ENCODE peak calls at places on chromosomes 16 and 17, in eight cellular contexts. One of them, this sample, is unnamed. For H3K4me1, the result is how much of the 10 kb centered on the place peaks cover.

GRCh38 chr17:43679911-43680310 is 18.2 kb upstream of the MEOX1 start:
- DNase-seq in fibroblast of lung: no peak
- DNase-seq in colonic mucosa: no peak
- DNase-seq in tibial artery: no peak
- DNase-seq in stomach: no peak
- DNase-seq in HepG2: no peak
- DNase-seq in cardiac muscle cell: no peak
- DNase-seq in spleen: no peak
- DNase-seq in this sample: no peak

GRCh38 chr17:17581509-17581908 is 10.0 kb downstream of the PEMT start:
- DNase-seq in colonic mucosa: no peak
- DNase-seq in HepG2: no peak
- DNase-seq in stomach: no peak
- DNase-seq in spleen: no peak
- DNase-seq in cardiac muscle cell: no peak
- DNase-seq in tibial artery: no peak
- DNase-seq in fibroblast of lung: no peak
- DNase-seq in this sample: no peak

GRCh38 chr16:79283578-79283977 is 317.0 kb downstream of the MAF start:
- DNase-seq in tibial artery: no peak
- DNase-seq in HepG2: no peak
- DNase-seq in fibroblast of lung: no peak
- DNase-seq in colonic mucosa: no peak
- DNase-seq in spleen: no peak
- DNase-seq in stomach: no peak
- DNase-seq in cardiac muscle cell: no peak
- DNase-seq in this sample: no peak

GRCh38 chr16:89828199-89828869 is at the start of gene SPIRE2:
- DNase-seq in stomach: peak
- DNase-seq in tibial artery: peak
- DNase-seq in colonic mucosa: peak
- DNase-seq in fibroblast of lung: peak
- DNase-seq in HepG2: no peak
- DNase-seq in cardiac muscle cell: peak
- DNase-seq in spleen: peak
- DNase-seq in this sample: peak

GRCh38 chr17:45246861-45247428 is 14.9 kb downstream of the SPATA32 start:
- DNase-seq in cardiac muscle cell: peak
- DNase-seq in stomach: no peak
- DNase-seq in colonic mucosa: no peak
- DNase-seq in fibroblast of lung: peak
- DNase-seq in HepG2: no peak
- DNase-seq in tibial artery: no peak
- DNase-seq in spleen: peak
- DNase-seq in this sample: peak

GRCh38 chr16:85045641-85046471 is 18.3 kb downstream of the KIAA0513 start:
- DNase-seq in HepG2: no peak
- DNase-seq in colonic mucosa: no peak
- DNase-seq in cardiac muscle cell: no peak
- DNase-seq in spleen: no peak
- DNase-seq in stomach: no peak
- DNase-seq in tibial artery: no peak
- DNase-seq in fibroblast of lung: no peak
- DNase-seq in this sample: no peak

GRCh38 chr16:87996962-87997880 is 46.0 kb downstream of the BANP start:
- DNase-seq in fibroblast of lung: no peak
- DNase-seq in cardiac muscle cell: no peak
- DNase-seq in tibial artery: peak
- DNase-seq in spleen: no peak
- DNase-seq in stomach: no peak
- DNase-seq in colonic mucosa: no peak
- DNase-seq in HepG2: no peak
- DNase-seq in this sample: no peak

GRCh38 chr17:27224526-27225315 is 69.2 kb upstream of the WSB1 start:
- DNase-seq in cardiac muscle cell: no peak
- DNase-seq in tibial artery: no peak
- DNase-seq in fibroblast of lung: peak
- DNase-seq in spleen: no peak
- DNase-seq in colonic mucosa: no peak
- DNase-seq in HepG2: no peak
- DNase-seq in stomach: no peak
- DNase-seq in this sample: no peak

GRCh38 chr16:51048544-51048943 is 102.5 kb downstream of the SALL1 start:
- DNase-seq in cardiac muscle cell: no peak
- DNase-seq in spleen: no peak
- DNase-seq in HepG2: no peak
- DNase-seq in stomach: no peak
- DNase-seq in tibial artery: no peak
- DNase-seq in fibroblast of lung: peak
- DNase-seq in colonic mucosa: no peak
- DNase-seq in this sample: no peak

GRCh38 chr16:73527191-73527590 is 479.3 kb upstream of the ZFHX3 start:
- DNase-seq in colonic mucosa: no peak
- DNase-seq in cardiac muscle cell: no peak
- DNase-seq in spleen: no peak
- DNase-seq in fibroblast of lung: no peak
- DNase-seq in stomach: no peak
- DNase-seq in tibial artery: no peak
- DNase-seq in HepG2: no peak
- DNase-seq in this sample: no peak

GRCh38 chr16:70495425-70496182 is 27.8 kb downstream of the COG4 start:
- DNase-seq in HepG2: no peak
- DNase-seq in spleen: no peak
- DNase-seq in colonic mucosa: no peak
- DNase-seq in cardiac muscle cell: no peak
- DNase-seq in tibial artery: no peak
- DNase-seq in fibroblast of lung: no peak
- DNase-seq in stomach: no peak
- DNase-seq in this sample: no peak

GRCh38 chr16:54361813-54362212 is 75.2 kb upstream of the IRX3 start:
- DNase-seq in colonic mucosa: no peak
- DNase-seq in tibial artery: no peak
- DNase-seq in spleen: no peak
- DNase-seq in fibroblast of lung: no peak
- DNase-seq in cardiac muscle cell: no peak
- DNase-seq in stomach: no peak
- DNase-seq in HepG2: no peak
- DNase-seq in this sample: peak
- TF ChIP-seq CTCF in colonic mucosa: no peak
- TF ChIP-seq CTCF in tibial artery: no peak
- TF ChIP-seq CTCF in spleen: no peak
- TF ChIP-seq CTCF in fibroblast of lung: peak
- TF ChIP-seq CTCF in cardiac muscle cell: peak
- TF ChIP-seq CTCF in stomach: no peak
- TF ChIP-seq CTCF in HepG2: no peak
- TF ChIP-seq CTCF in this sample: peak

GRCh38 chr16:18782697-18783429 is 7.3 kb downstream of the RPS15A start:
- DNase-seq in cardiac muscle cell: no peak
- DNase-seq in colonic mucosa: no peak
- DNase-seq in tibial artery: no peak
- DNase-seq in spleen: no peak
- DNase-seq in HepG2: no peak
- DNase-seq in fibroblast of lung: no peak
- DNase-seq in stomach: no peak
- DNase-seq in this sample: no peak

GRCh38 chr16:18789515-18789849 is 652 bp downstream of the RPS15A start:
- DNase-seq in cardiac muscle cell: no peak
- DNase-seq in stomach: no peak
- DNase-seq in HepG2: no peak
- DNase-seq in fibroblast of lung: no peak
- DNase-seq in colonic mucosa: no peak
- DNase-seq in tibial artery: no peak
- DNase-seq in spleen: no peak
- DNase-seq in this sample: no peak

GRCh38 chr16:18783430-18784341 is 6.4 kb downstream of the RPS15A start:
- DNase-seq in stomach: no peak
- DNase-seq in spleen: no peak
- DNase-seq in HepG2: no peak
- DNase-seq in cardiac muscle cell: no peak
- DNase-seq in colonic mucosa: no peak
- DNase-seq in fibroblast of lung: no peak
- DNase-seq in tibial artery: no peak
- DNase-seq in this sample: no peak

GRCh38 chr16:18788828-18789514 is 1.2 kb downstream of the RPS15A start:
- DNase-seq in spleen: no peak
- DNase-seq in HepG2: no peak
- DNase-seq in cardiac muscle cell: no peak
- DNase-seq in tibial artery: no peak
- DNase-seq in colonic mucosa: peak
- DNase-seq in stomach: no peak
- DNase-seq in fibroblast of lung: peak
- DNase-seq in this sample: no peak

DNA sequence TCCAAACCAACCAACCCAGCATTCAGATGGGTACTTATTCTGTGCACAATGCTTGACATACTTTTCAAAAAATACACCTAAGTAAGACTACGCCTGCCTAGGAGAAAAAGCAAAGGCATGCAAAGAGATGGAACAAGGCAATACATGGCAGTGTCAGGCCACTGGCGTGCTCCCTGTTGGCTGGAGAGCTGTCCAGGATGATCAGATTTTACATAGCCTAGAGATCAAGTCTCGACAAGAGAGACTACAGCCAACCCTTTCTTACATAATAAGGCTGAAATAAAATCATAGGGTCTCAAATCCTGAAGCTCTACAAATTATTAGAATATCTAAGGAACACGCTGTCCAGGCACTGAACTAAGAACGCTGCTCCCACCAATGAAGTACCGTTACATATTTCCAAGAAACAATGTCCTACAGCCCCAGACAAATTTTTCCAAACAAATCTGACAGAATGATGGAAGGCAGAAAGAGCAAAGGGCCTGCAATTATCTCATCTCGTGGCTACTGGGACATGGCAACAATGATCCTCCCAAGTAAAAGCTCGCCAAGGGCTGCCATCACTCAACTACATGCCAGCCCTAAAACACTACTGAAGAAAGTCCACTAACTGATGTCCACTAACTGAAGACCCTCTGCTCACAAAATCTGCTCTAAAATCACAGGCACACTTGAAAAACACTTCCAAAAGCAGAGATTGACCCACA is 5.1 kb downstream of the RPS15A start:
- DNase-seq in stomach: no peak
- DNase-seq in spleen: no peak
- DNase-seq in tibial artery: no peak
- DNase-seq in fibroblast of lung: peak
- DNase-seq in HepG2: no peak
- DNase-seq in cardiac muscle cell: no peak
- DNase-seq in colonic mucosa: no peak
- DNase-seq in this sample: no peak
- H3K4me1 ChIP-seq in stomach: under half
- H3K4me1 ChIP-seq in spleen: half or more
- H3K4me1 ChIP-seq in tibial artery: under half
- H3K4me1 ChIP-seq in fibroblast of lung: under half
- H3K4me1 ChIP-seq in HepG2: half or more
- H3K4me1 ChIP-seq in cardiac muscle cell: under half
- H3K4me1 ChIP-seq in colonic mucosa: under half
- H3K4me1 ChIP-seq in this sample: under half

GRCh38 chr16:14071576-14072271 is 605 bp downstream of the MRTFB start:
- DNase-seq in tibial artery: no peak
- DNase-seq in cardiac muscle cell: no peak
- DNase-seq in HepG2: peak
- DNase-seq in fibroblast of lung: peak
- DNase-seq in colonic mucosa: no peak
- DNase-seq in spleen: peak
- DNase-seq in stomach: no peak
- DNase-seq in this sample: peak
- H3K27ac ChIP-seq in tibial artery: peak
- H3K27ac ChIP-seq in cardiac muscle cell: peak
- H3K27ac ChIP-seq in HepG2: peak
- H3K27ac ChIP-seq in fibroblast of lung: peak
- H3K27ac ChIP-seq in colonic mucosa: peak
- H3K27ac ChIP-seq in spleen: peak
- H3K27ac ChIP-seq in stomach: peak
- H3K27ac ChIP-seq in this sample: peak

GRCh38 chr16:27890006-27890405 is 173.5 kb downstream of the GSG1L start:
- DNase-seq in HepG2: no peak
- DNase-seq in tibial artery: no peak
- DNase-seq in spleen: no peak
- DNase-seq in colonic mucosa: no peak
- DNase-seq in fibroblast of lung: no peak
- DNase-seq in cardiac muscle cell: no peak
- DNase-seq in stomach: no peak
- DNase-seq in this sample: no peak

GRCh38 chr16:27894441-27894840 is 169.1 kb downstream of the GSG1L start:
- DNase-seq in tibial artery: no peak
- DNase-seq in stomach: no peak
- DNase-seq in spleen: no peak
- DNase-seq in cardiac muscle cell: no peak
- DNase-seq in fibroblast of lung: no peak
- DNase-seq in HepG2: no peak
- DNase-seq in colonic mucosa: no peak
- DNase-seq in this sample: no peak

GRCh38 chr16:27890866-27891265 is 172.6 kb downstream of the GSG1L start:
- DNase-seq in tibial artery: no peak
- DNase-seq in colonic mucosa: no peak
- DNase-seq in stomach: no peak
- DNase-seq in cardiac muscle cell: no peak
- DNase-seq in fibroblast of lung: no peak
- DNase-seq in HepG2: no peak
- DNase-seq in spleen: no peak
- DNase-seq in this sample: no peak

GRCh38 chr16:27892879-27893278 is 170.6 kb downstream of the GSG1L start:
- DNase-seq in stomach: no peak
- DNase-seq in cardiac muscle cell: no peak
- DNase-seq in fibroblast of lung: peak
- DNase-seq in HepG2: no peak
- DNase-seq in colonic mucosa: no peak
- DNase-seq in tibial artery: no peak
- DNase-seq in spleen: no peak
- DNase-seq in this sample: no peak
- TF ChIP-seq CTCF in stomach: no peak
- TF ChIP-seq CTCF in cardiac muscle cell: no peak
- TF ChIP-seq CTCF in fibroblast of lung: no peak
- TF ChIP-seq CTCF in HepG2: no peak
- TF ChIP-seq CTCF in colonic mucosa: no peak
- TF ChIP-seq CTCF in tibial artery: no peak
- TF ChIP-seq CTCF in spleen: no peak
- TF ChIP-seq CTCF in this sample: no peak

GRCh38 chr17:19752216-19753048 is 4.3 kb upstream of the ALDH3A1 start:
- DNase-seq in cardiac muscle cell: no peak
- DNase-seq in stomach: no peak
- DNase-seq in HepG2: no peak
- DNase-seq in tibial artery: no peak
- DNase-seq in spleen: peak
- DNase-seq in fibroblast of lung: no peak
- DNase-seq in colonic mucosa: no peak
- DNase-seq in this sample: no peak

GRCh38 chr17:19755392-19755791 is 7.3 kb upstream of the ALDH3A1 start:
- DNase-seq in stomach: no peak
- DNase-seq in tibial artery: no peak
- DNase-seq in colonic mucosa: peak
- DNase-seq in fibroblast of lung: no peak
- DNase-seq in HepG2: no peak
- DNase-seq in cardiac muscle cell: no peak
- DNase-seq in spleen: peak
- DNase-seq in this sample: no peak

GRCh38 chr17:19753049-19753444 is 4.9 kb upstream of the ALDH3A1 start:
- DNase-seq in tibial artery: peak
- DNase-seq in colonic mucosa: peak
- DNase-seq in cardiac muscle cell: no peak
- DNase-seq in stomach: peak
- DNase-seq in HepG2: no peak
- DNase-seq in fibroblast of lung: peak
- DNase-seq in spleen: peak
- DNase-seq in this sample: no peak

GRCh38 chr17:19755821-19756510 is 7.9 kb upstream of the ALDH3A1 start:
- DNase-seq in tibial artery: peak
- DNase-seq in cardiac muscle cell: no peak
- DNase-seq in fibroblast of lung: no peak
- DNase-seq in spleen: peak
- DNase-seq in stomach: no peak
- DNase-seq in colonic mucosa: peak
- DNase-seq in HepG2: no peak
- DNase-seq in this sample: no peak

GRCh38 chr17:19753661-19754463 is 5.8 kb upstream of the ALDH3A1 start:
- DNase-seq in tibial artery: peak
- DNase-seq in cardiac muscle cell: no peak
- DNase-seq in HepG2: no peak
- DNase-seq in fibroblast of lung: no peak
- DNase-seq in colonic mucosa: peak
- DNase-seq in spleen: peak
- DNase-seq in stomach: peak
- DNase-seq in this sample: peak
- H3K4me1 ChIP-seq in tibial artery: under half
- H3K4me1 ChIP-seq in cardiac muscle cell: under half
- H3K4me1 ChIP-seq in HepG2: under half
- H3K4me1 ChIP-seq in fibroblast of lung: under half
- H3K4me1 ChIP-seq in colonic mucosa: under half
- H3K4me1 ChIP-seq in spleen: under half
- H3K4me1 ChIP-seq in stomach: under half
- H3K4me1 ChIP-seq in this sample: under half